ENCODE peak calls at places on chromosomes 1 and 21, in six cellular contexts. S is dorsolateral prefrontal cortex, O is Peyer's patch, R is GM06990, E is uterus, T is activated B cell treated with CpG ODN at 0.5 μM for 24 hours. P is an unnamed sample.

GRCh38 chr1:117147856-117148588 is 26.5 kb upstream of the TRIM45 start:
- DNase-seq in S (no peak), E (no peak), R (no peak), O (no peak), T (no peak), P (no peak)

GRCh38 chr1:67382292-67382691 is 47.9 kb downstream of the SERBP1 start:
- DNase-seq in S (no peak), E (no peak), T (no peak), O (no peak), R (no peak), P (no peak)

GRCh38 chr21:26405071-26405470 is 168.0 kb downstream of the CYYR1 start:
- DNase-seq in E (no peak), R (no peak), S (no peak), O (no peak), T (no peak), P (no peak)

GRCh38 chr1:194709439-194709838 is 1523.0 kb upstream of the B3GALT2 start:
- DNase-seq in R (no peak), S (no peak), O (no peak), T (no peak), E (no peak), P (no peak)

GRCh38 chr21:26961704-26962103 is 5.2 kb downstream of the ADAMTS5 start:
- DNase-seq in S (no peak), O (no peak), T (no peak), R (no peak), E (peak), P (no peak)

GRCh38 chr21:39051561-39051949 is 131.7 kb downstream of the PSMG1 start:
- DNase-seq in R (no peak), O (no peak), T (no peak), E (no peak), S (no peak), P (no peak)

GRCh38 chr1:56330400-56331026 is 248.8 kb downstream of the PLPP3 start:
- DNase-seq in T (no peak), S (no peak), R (peak), O (no peak), E (no peak), P (no peak)

GRCh38 chr1:110370827-110371226 is 20.0 kb downstream of the SLC16A4 start:
- DNase-seq in S (no peak), E (no peak), O (no peak), T (no peak), R (no peak), P (no peak)

GRCh38 chr1:220487297-220487820 is 40.6 kb upstream of the MARK1 start:
- DNase-seq in T (no peak), S (no peak), R (no peak), O (peak), E (no peak), P (no peak)

GRCh38 chr1:40625076-40625475 is 40.4 kb downstream of the RIMS3 start:
- DNase-seq in E (no peak), O (peak), S (peak), R (peak), T (no peak), P (no peak)

GRCh38 chr1:231596337-231596791 is 30.2 kb upstream of the DISC1 start:
- DNase-seq in R (no peak), E (no peak), O (no peak), S (no peak), T (no peak), P (no peak)

DNA sequence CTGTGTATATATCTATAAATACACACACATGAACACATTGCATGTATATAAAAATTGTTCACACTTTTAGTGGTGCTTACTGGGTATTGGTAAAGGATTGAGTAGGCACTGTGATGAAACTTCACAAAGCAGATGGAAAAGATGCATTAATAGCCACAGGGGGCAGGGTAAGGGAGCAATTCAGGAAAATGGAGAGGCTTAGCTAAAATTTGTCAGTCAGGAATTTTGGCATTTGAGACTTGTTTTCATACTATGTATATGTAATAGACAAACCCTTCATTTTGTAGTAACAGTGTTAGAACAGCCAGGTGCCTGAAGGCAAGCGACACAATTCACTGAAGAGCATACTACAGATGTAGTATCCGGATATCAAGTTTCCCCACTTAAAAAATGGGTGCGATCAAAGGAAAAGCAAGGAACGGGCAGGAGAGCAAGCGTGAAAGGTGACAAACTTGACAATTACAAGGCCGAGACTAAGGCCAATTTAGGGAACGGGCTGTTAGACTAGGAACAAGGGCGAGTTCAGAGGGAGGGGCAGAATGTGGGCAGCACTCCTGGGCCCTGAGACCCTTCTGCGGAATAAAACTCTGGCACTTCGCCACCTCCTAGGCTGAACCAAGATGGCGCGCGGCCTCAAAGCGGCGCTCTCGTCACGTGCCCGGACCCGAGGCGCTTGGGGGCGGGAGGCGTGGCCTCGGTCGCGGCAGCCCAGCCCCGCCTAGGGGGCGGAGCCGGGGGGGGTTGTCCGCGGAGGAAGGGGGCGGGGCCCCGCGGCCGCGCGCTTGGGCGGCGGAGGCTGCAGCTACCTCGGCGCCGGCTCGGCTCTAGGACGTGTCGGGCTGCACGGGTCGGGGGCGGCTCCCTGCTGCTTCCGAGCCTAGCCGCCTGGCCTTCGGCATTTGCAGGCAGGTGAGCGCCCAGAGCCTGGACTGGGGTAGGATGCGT is at the start of gene PPFIA4:
- DNase-seq in O (peak), E (peak), R (peak), T (peak), S (peak), P (peak)
- TF ChIP-seq CTCF in O (no peak), E (no peak), R (no peak), T (no peak), S (no peak), P (no peak)

DNA sequence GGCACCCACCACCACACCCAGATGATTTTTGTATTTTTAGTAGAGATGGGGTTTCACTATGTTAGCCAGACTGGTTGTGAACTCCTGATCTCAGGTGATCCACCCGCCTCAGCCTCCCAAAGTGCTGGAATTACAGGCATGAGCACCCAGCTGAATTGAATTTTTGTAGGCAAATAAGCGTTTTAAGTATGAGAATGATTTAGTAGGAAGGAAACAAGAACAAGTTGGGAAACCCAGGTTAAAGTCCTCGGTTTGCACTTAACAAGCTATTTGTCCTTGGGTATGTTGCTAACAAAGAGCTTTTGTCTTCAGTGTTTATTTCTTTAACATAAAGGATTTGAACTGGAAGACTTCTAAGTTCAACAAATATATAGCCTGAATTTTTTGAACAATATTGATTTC is 23.9 kb downstream of the BTF3L4 start:
- DNase-seq in E (no peak), R (no peak), O (no peak), S (no peak), T (no peak), P (no peak)
- TF ChIP-seq CTCF in E (no peak), R (no peak), O (no peak), S (no peak), T (no peak), P (no peak)

GRCh38 chr1:84021822-84022221 is 22.9 kb upstream of the TTLL7 start:
- DNase-seq in E (no peak), O (no peak), R (no peak), S (no peak), T (no peak), P (no peak)

GRCh38 chr1:84031928-84032327 is 33.0 kb upstream of the TTLL7 start:
- DNase-seq in S (no peak), T (no peak), E (no peak), R (no peak), O (no peak), P (no peak)

GRCh38 chr1:84027368-84027767 is 28.4 kb upstream of the TTLL7 start:
- DNase-seq in E (no peak), S (no peak), T (no peak), O (no peak), R (no peak), P (no peak)
- TF ChIP-seq CTCF in E (no peak), S (no peak), T (no peak), O (no peak), R (no peak), P (no peak)

GRCh38 chr1:70436617-70437236 is 25.7 kb downstream of the CTH start:
- DNase-seq in O (no peak), E (peak), S (no peak), T (no peak), R (no peak), P (no peak)
- TF ChIP-seq CTCF in O (no peak), E (peak), S (peak), T (no peak), R (peak), P (no peak)

DNA sequence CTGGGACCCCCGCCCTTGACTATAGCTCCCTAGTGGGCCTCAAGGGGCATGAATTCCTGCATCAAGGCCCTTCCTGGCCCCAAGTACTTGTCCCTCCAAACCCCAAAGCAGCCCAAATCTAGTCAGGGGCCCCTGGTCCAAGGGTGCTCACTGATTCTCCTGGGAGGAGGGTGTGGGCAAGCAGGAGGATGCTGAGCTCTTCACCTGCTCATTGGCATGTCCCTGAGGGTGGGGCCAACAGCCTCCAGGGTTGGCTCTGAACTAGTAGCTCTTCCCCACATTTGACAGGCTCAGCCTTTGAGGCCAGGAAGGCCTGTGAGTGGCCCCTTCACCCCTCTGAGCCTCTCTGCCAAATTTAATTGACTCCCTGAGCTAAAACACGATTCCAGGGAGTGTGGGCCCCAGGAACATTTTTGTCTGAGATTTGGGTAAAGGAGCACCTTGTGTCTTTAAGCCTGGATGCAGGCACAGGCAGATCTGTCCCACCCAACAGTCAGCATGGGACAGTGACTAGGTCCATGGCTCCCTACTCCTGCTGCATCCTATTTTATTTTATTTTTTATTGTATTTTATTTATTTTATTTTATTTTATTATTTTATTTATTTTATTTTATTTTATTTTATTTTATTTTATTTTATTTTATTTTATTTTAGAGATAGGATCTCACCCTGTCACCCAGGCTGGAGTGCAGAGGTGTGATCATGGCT is 11.0 kb upstream of the WNT9A start:
- DNase-seq in T (no peak), E (no peak), S (no peak), R (no peak), O (peak), P (peak)
- TF ChIP-seq CTCF in T (no peak), E (no peak), S (no peak), R (no peak), O (no peak), P (no peak)

GRCh38 chr1:212731630-212732029 is 32.0 kb upstream of the BATF3 start:
- DNase-seq in T (no peak), R (no peak), S (no peak), E (no peak), O (no peak), P (no peak)

GRCh38 chr1:212727386-212728181 is 27.9 kb upstream of the BATF3 start:
- DNase-seq in T (no peak), O (no peak), R (no peak), E (no peak), S (no peak), P (no peak)

GRCh38 chr1:212733109-212733508 is 33.5 kb upstream of the BATF3 start:
- DNase-seq in E (no peak), O (no peak), R (no peak), T (no peak), S (no peak), P (no peak)

GRCh38 chr1:212728606-212729005 is 29.0 kb upstream of the BATF3 start:
- DNase-seq in R (no peak), T (no peak), S (no peak), E (no peak), O (peak), P (no peak)
- TF ChIP-seq CTCF in R (no peak), T (no peak), S (no peak), E (no peak), O (no peak), P (no peak)

GRCh38 chr1:54808443-54809207 is 7.5 kb upstream of the TTC22 start:
- DNase-seq in S (no peak), T (no peak), R (no peak), O (peak), E (no peak), P (no peak)
- TF ChIP-seq CTCF in S (no peak), T (no peak), R (no peak), O (no peak), E (no peak), P (no peak)

GRCh38 chr1:114623364-114623763 is 41.9 kb upstream of the BCAS2 start:
- DNase-seq in S (no peak), R (no peak), T (no peak), E (no peak), O (no peak), P (no peak)

GRCh38 chr1:114618606-114619005 is 37.2 kb upstream of the BCAS2 start:
- DNase-seq in T (no peak), O (no peak), S (no peak), E (no peak), R (no peak), P (no peak)

GRCh38 chr1:114620419-114620818 is 39.0 kb upstream of the BCAS2 start:
- DNase-seq in E (no peak), O (no peak), R (no peak), T (no peak), S (no peak), P (no peak)
- TF ChIP-seq CTCF in E (no peak), O (no peak), R (peak), T (no peak), S (no peak), P (no peak)

GRCh38 chr21:23017989-23018388 is 2019.8 kb downstream of the NCAM2 start:
- DNase-seq in R (no peak), T (no peak), S (no peak), O (no peak), E (no peak), P (no peak)

GRCh38 chr21:23020969-23021368 is 2022.8 kb downstream of the NCAM2 start:
- DNase-seq in T (no peak), R (no peak), O (no peak), S (no peak), E (no peak), P (no peak)

GRCh38 chr21:23014021-23014420 is 2015.8 kb downstream of the NCAM2 start:
- DNase-seq in S (no peak), R (no peak), O (no peak), T (no peak), E (no peak), P (no peak)

GRCh38 chr21:23021481-23021880 is 2023.3 kb downstream of the NCAM2 start:
- DNase-seq in S (no peak), O (no peak), R (no peak), T (no peak), E (no peak), P (no peak)

DNA sequence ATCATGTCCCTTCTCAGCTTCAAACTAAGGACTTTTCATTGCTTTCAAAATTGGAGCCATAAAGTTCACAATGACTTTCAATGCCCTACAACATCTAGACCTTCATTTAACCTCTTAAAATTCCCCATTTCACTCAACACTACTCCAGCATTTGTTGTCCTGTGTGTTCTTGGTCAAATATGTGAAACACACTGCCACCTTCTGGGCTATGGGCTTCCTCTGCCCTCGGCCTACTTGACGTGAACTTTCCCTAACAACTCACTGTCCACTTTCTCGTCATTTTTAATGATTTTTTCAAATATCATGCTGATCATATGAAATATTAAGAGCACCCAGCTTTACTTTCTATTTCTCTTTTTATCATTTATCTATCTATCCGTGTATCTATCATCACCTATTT is 2018.4 kb downstream of the NCAM2 start:
- DNase-seq in T (no peak), O (no peak), S (no peak), E (no peak), R (no peak), P (no peak)
- TF ChIP-seq CTCF in T (no peak), O (no peak), S (peak), E (no peak), R (no peak), P (no peak)

GRCh38 chr1:237126180-237126579 is 84.2 kb downstream of the RYR2 start:
- DNase-seq in O (no peak), T (no peak), E (no peak), S (no peak), R (no peak), P (no peak)

GRCh38 chr1:237120683-237121082 is 78.7 kb downstream of the RYR2 start:
- DNase-seq in O (no peak), T (no peak), E (no peak), R (no peak), S (no peak), P (no peak)

GRCh38 chr1:237119091-237119490 is 77.1 kb downstream of the RYR2 start:
- DNase-seq in E (no peak), R (no peak), O (no peak), T (no peak), S (no peak), P (no peak)

GRCh38 chr1:237124856-237125462 is 83.0 kb downstream of the RYR2 start:
- DNase-seq in R (no peak), S (no peak), T (no peak), O (no peak), E (no peak), P (no peak)
- TF ChIP-seq CTCF in R (peak), S (peak), T (no peak), O (no peak), E (no peak), P (no peak)